ENCODE peak calls at places on chromosomes 11 and 22, in four cellular contexts. One of them, this sample, is unnamed.

GRCh38 chr11:107018902-107019493 is 722 bp upstream of the GUCY1A2 start:
- DNase-seq in tibial nerve: peak
- DNase-seq in bronchial epithelial cell: peak
- DNase-seq in fibroblast of the aortic adventitia: peak
- DNase-seq in this sample: peak

GRCh38 chr11:45405916-45406670 is 120.0 kb upstream of the SYT13 start:
- DNase-seq in tibial nerve: no peak
- DNase-seq in bronchial epithelial cell: peak
- DNase-seq in fibroblast of the aortic adventitia: peak
- DNase-seq in this sample: no peak

GRCh38 chr22:49299821-49300231 is 527.8 kb downstream of the BRD1 start:
- DNase-seq in fibroblast of the aortic adventitia: no peak
- DNase-seq in bronchial epithelial cell: no peak
- DNase-seq in tibial nerve: peak
- DNase-seq in this sample: no peak

GRCh38 chr11:45921561-45922424 is 663 bp upstream of the LARGE2 start:
- DNase-seq in bronchial epithelial cell: no peak
- DNase-seq in tibial nerve: no peak
- DNase-seq in fibroblast of the aortic adventitia: no peak
- DNase-seq in this sample: no peak

GRCh38 chr11:121326230-121326629 is 33.7 kb downstream of the SC5D start:
- DNase-seq in fibroblast of the aortic adventitia: no peak
- DNase-seq in bronchial epithelial cell: no peak
- DNase-seq in tibial nerve: no peak
- DNase-seq in this sample: no peak

GRCh38 chr22:22877523-22878210 is 9.9 kb upstream of the IGLL5 start:
- DNase-seq in tibial nerve: no peak
- DNase-seq in bronchial epithelial cell: peak
- DNase-seq in fibroblast of the aortic adventitia: peak
- DNase-seq in this sample: peak

GRCh38 chr11:8290122-8290810 is 26.6 kb upstream of the LMO1 start:
- DNase-seq in bronchial epithelial cell: no peak
- DNase-seq in fibroblast of the aortic adventitia: no peak
- DNase-seq in tibial nerve: no peak
- DNase-seq in this sample: no peak

GRCh38 chr11:102615894-102616432 is 9.2 kb downstream of the MMP20 start:
- DNase-seq in fibroblast of the aortic adventitia: no peak
- DNase-seq in bronchial epithelial cell: no peak
- DNase-seq in tibial nerve: no peak
- DNase-seq in this sample: no peak

GRCh38 chr11:61294717-61295595 is at the start of gene VWCE:
- DNase-seq in fibroblast of the aortic adventitia: peak
- DNase-seq in tibial nerve: no peak
- DNase-seq in bronchial epithelial cell: peak
- DNase-seq in this sample: peak

GRCh38 chr11:121108413-121108812 is 7.4 kb downstream of the TECTA start:
- DNase-seq in tibial nerve: no peak
- DNase-seq in bronchial epithelial cell: no peak
- DNase-seq in fibroblast of the aortic adventitia: no peak
- DNase-seq in this sample: no peak

GRCh38 chr11:76161261-76161961 is 44.9 kb downstream of the WNT11 start:
- DNase-seq in fibroblast of the aortic adventitia: peak
- DNase-seq in bronchial epithelial cell: no peak
- DNase-seq in tibial nerve: no peak
- DNase-seq in this sample: no peak

GRCh38 chr11:134583397-134583990 is 171.5 kb upstream of the B3GAT1 start:
- DNase-seq in tibial nerve: no peak
- DNase-seq in bronchial epithelial cell: no peak
- DNase-seq in fibroblast of the aortic adventitia: no peak
- DNase-seq in this sample: no peak

GRCh38 chr11:2428322-2428795 is 16.0 kb downstream of the TRPM5 start:
- DNase-seq in bronchial epithelial cell: peak
- DNase-seq in fibroblast of the aortic adventitia: peak
- DNase-seq in tibial nerve: peak
- DNase-seq in this sample: peak

DNA sequence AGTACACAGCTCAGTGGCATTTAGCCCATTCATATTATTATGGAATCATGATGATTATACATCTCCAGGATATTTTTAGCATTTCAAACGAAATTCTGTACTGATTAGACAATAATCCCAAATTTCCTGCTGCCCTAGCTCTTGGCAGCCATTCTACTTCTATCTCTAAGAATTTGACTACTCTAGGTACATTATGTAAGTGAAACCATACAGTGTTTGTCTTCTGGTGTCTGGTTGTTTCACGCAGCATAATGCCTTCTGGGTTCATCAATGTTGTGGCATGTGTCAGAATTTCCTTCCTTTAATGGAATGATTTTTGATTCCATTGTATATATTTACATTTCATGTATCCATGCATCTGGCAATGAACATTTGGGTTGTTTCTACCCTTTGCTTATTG is 517.7 kb downstream of the ETS1 start:
- DNase-seq in tibial nerve: no peak
- DNase-seq in bronchial epithelial cell: no peak
- DNase-seq in fibroblast of the aortic adventitia: no peak
- DNase-seq in this sample: no peak
- TF ChIP-seq CTCF in tibial nerve: no peak
- TF ChIP-seq CTCF in bronchial epithelial cell: no peak
- TF ChIP-seq CTCF in fibroblast of the aortic adventitia: no peak
- TF ChIP-seq CTCF in this sample: no peak

GRCh38 chr11:123180166-123180565 is 14.9 kb downstream of the CLMP start:
- DNase-seq in bronchial epithelial cell: peak
- DNase-seq in fibroblast of the aortic adventitia: peak
- DNase-seq in tibial nerve: no peak
- DNase-seq in this sample: peak
- H3K4me3 ChIP-seq in bronchial epithelial cell: no peak
- H3K4me3 ChIP-seq in fibroblast of the aortic adventitia: no peak
- H3K4me3 ChIP-seq in tibial nerve: no peak
- H3K4me3 ChIP-seq in this sample: no peak

DNA sequence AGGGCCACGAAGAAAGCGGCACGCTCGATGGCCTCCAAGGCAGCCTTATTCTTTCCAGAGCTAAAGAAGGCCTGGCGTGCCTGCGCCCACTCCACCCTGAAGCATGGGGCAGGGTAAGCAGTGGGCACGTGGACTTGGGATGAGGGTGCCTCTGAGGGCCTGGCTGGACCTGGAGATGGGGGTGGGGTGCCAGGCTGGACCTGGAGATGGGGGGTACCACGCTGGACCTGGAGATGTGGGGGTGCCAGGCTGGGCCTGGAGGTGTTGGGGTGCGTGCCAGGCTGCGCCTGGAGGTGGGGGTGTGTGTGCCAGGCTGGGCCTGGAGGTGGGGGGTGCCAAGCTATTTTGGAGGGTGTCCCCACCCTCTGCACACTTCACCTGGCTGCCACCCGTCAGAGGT is 5.3 kb downstream of the CPT1B start:
- DNase-seq in tibial nerve: no peak
- DNase-seq in bronchial epithelial cell: no peak
- DNase-seq in fibroblast of the aortic adventitia: no peak
- DNase-seq in this sample: no peak
- TF ChIP-seq CTCF in tibial nerve: no peak
- TF ChIP-seq CTCF in bronchial epithelial cell: no peak
- TF ChIP-seq CTCF in fibroblast of the aortic adventitia: no peak
- TF ChIP-seq CTCF in this sample: no peak

GRCh38 chr22:24144056-24144455 is 37.2 kb upstream of the SUSD2 start:
- DNase-seq in tibial nerve: no peak
- DNase-seq in bronchial epithelial cell: no peak
- DNase-seq in fibroblast of the aortic adventitia: no peak
- DNase-seq in this sample: no peak

GRCh38 chr22:24144471-24145115 is 36.7 kb upstream of the SUSD2 start:
- DNase-seq in fibroblast of the aortic adventitia: no peak
- DNase-seq in tibial nerve: no peak
- DNase-seq in bronchial epithelial cell: no peak
- DNase-seq in this sample: no peak

GRCh38 chr22:24146791-24147353 is 34.4 kb upstream of the SUSD2 start:
- DNase-seq in fibroblast of the aortic adventitia: peak
- DNase-seq in tibial nerve: no peak
- DNase-seq in bronchial epithelial cell: no peak
- DNase-seq in this sample: no peak

GRCh38 chr22:24146190-24146616 is 35.1 kb upstream of the SUSD2 start:
- DNase-seq in fibroblast of the aortic adventitia: peak
- DNase-seq in bronchial epithelial cell: peak
- DNase-seq in tibial nerve: no peak
- DNase-seq in this sample: peak

DNA sequence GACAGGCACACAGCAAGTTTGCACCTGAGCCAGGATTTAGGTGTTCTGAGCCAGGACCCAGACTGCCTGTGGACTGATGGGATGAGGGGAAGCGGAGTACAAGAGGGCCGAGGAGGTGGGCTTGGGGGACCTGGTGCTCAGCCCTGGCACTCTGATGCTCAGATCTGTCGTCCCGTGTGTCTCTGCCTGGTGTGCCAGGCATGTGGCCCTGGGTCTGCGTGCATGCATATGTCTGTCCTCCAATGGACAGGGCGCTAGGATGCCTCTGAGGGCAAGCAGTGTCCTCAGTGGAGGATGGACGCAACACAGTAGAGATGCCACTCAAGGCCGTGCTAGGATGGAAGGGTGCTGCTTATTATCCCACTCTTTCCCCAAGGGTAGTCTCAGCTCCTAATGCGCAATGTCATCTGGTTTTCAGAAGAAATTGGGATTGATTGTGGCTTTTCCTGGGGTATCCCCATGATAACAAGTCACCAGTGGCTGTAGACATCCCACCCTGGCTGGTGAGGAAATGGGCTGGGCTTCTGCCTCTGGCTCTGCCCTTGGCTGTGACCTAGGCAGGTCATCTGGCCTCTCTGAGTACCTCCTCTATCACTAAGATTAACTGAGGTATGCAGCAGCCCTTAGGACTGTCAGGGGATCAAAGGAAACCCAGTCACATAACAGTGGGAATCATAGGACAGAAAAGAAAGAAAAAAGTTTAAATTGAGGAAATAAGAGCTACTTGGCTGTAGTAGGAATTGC is 35.7 kb upstream of the SUSD2 start:
- DNase-seq in fibroblast of the aortic adventitia: no peak
- DNase-seq in tibial nerve: no peak
- DNase-seq in bronchial epithelial cell: no peak
- DNase-seq in this sample: no peak
- H3K4me3 ChIP-seq in fibroblast of the aortic adventitia: no peak
- H3K4me3 ChIP-seq in tibial nerve: no peak
- H3K4me3 ChIP-seq in bronchial epithelial cell: no peak
- H3K4me3 ChIP-seq in this sample: no peak

GRCh38 chr11:33682446-33682845 is 18.2 kb downstream of the C11orf91 start:
- DNase-seq in tibial nerve: no peak
- DNase-seq in fibroblast of the aortic adventitia: no peak
- DNase-seq in bronchial epithelial cell: peak
- DNase-seq in this sample: peak
- TF ChIP-seq CTCF in tibial nerve: no peak
- TF ChIP-seq CTCF in fibroblast of the aortic adventitia: no peak
- TF ChIP-seq CTCF in bronchial epithelial cell: peak
- TF ChIP-seq CTCF in this sample: peak

DNA sequence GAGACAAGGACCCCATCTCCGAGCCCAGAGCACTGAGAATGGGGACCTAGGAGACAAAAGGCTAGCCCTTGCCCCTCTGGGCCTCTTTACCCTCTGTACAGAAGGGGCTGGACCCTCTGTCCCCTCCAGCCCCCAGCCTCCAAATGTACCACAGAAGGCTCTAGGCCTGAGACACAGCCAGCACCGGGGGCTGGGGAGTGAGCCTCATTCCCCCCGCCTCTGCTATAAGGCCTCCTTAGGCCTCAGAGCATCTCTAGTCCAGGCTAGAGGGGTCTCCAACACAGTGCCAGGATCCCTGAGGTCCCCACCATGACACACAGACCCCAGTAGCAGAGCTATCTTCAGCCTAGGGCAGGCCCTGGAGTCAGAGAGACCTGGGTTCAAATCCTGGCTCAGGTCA is 4.8 kb downstream of the SMTN start:
- DNase-seq in bronchial epithelial cell: no peak
- DNase-seq in tibial nerve: no peak
- DNase-seq in fibroblast of the aortic adventitia: no peak
- DNase-seq in this sample: no peak
- H3K4me3 ChIP-seq in bronchial epithelial cell: no peak
- H3K4me3 ChIP-seq in tibial nerve: peak
- H3K4me3 ChIP-seq in fibroblast of the aortic adventitia: no peak
- H3K4me3 ChIP-seq in this sample: no peak

GRCh38 chr22:44311104-44311854 is 1.5 kb downstream of the SHISAL1 start:
- DNase-seq in tibial nerve: no peak
- DNase-seq in fibroblast of the aortic adventitia: no peak
- DNase-seq in bronchial epithelial cell: no peak
- DNase-seq in this sample: no peak
- TF ChIP-seq CTCF in tibial nerve: no peak
- TF ChIP-seq CTCF in fibroblast of the aortic adventitia: no peak
- TF ChIP-seq CTCF in bronchial epithelial cell: peak
- TF ChIP-seq CTCF in this sample: no peak

GRCh38 chr22:20552913-20553401 is 45.5 kb downstream of the MED15 start:
- DNase-seq in bronchial epithelial cell: no peak
- DNase-seq in fibroblast of the aortic adventitia: peak
- DNase-seq in tibial nerve: no peak
- DNase-seq in this sample: no peak
- H3K4me3 ChIP-seq in bronchial epithelial cell: no peak
- H3K4me3 ChIP-seq in fibroblast of the aortic adventitia: no peak
- H3K4me3 ChIP-seq in tibial nerve: no peak
- H3K4me3 ChIP-seq in this sample: no peak

DNA sequence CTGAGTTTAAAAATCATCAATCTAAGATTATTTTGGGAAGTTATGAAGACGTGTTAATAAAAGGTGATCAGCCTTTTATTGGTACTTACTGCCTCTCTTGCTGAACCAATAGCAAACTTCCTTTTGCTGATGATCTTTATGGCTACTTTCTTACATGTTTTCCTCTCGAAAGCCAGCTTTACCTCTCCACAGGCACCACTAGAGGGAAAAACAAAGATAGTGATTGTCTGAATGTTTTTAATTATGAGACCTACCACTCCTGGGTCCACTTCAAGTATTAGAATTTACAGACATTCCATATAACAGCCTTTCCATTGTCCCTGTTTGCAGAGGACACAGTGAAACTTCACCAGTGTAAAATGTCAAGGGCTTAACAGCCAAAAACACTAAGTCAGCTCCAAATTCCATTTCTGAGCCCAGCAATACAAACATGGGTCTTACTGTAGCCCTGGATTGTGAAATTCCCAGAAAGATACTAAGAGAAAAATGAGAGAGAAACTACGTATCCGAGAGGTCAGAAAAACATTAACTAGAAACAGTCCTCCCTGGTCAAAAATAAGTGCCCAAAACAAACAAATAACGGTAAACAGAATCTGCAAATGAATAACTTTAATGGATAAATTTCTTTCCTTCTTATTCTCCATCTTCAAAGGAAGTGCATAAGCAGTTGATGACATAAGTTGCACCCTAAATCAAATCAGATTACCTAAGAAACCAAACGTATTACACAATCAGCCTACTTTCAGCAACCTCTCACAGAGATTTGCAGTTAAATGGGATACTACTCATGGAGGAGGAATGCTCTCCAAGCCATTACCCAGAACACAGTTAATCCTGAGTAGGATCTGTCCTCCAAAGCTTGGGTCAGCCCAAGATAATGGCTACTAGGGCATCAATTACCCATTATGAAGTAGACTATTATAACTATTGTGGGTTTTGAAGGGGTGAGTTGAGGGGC is 29.5 kb downstream of the CHEK2 start:
- DNase-seq in tibial nerve: no peak
- DNase-seq in bronchial epithelial cell: peak
- DNase-seq in fibroblast of the aortic adventitia: peak
- DNase-seq in this sample: peak
- TF ChIP-seq CTCF in tibial nerve: no peak
- TF ChIP-seq CTCF in bronchial epithelial cell: no peak
- TF ChIP-seq CTCF in fibroblast of the aortic adventitia: peak
- TF ChIP-seq CTCF in this sample: no peak

This sample was measured in epithelial cell of esophagus.